ENCODE peak calls at places on chromosomes 2 and 18, in ten cellular contexts. W is NCI-H1417; V is MV-4-11; G is stimulated activated naive CD4-positive, alpha-beta T cell; S is T47D; T is kidney epithelial cell; D is Calu3; A is NCI-H1694 treated with DMSO at 0.1 percent for 48 hours; X is lung microvascular endothelial cell; F is GM04504. H is an unnamed sample.

GRCh38 chr2:241410739-241411176 is 54.7 kb downstream of the FARP2 start:
- DNase-seq in W (no peak), V (no peak), G (no peak), S (no peak), T (no peak), D (no peak), A (no peak), X (peak; percentile 62), F (no peak), H (no peak)

GRCh38 chr2:43102366-43103092 is 123.9 kb downstream of the ZFP36L2 start:
- DNase-seq in W (no peak), V (no peak), G (no peak), S (no peak), T (no peak), D (no peak), A (no peak), X (no peak), F (no peak), H (no peak)

GRCh38 chr2:159156834-159157233 is 129.7 kb downstream of the WDSUB1 start:
- DNase-seq in W (no peak), V (no peak), G (no peak), S (no peak), T (no peak), D (no peak), A (no peak), X (no peak), F (no peak), H (no peak)

GRCh38 chr2:11080253-11081115 is 74.8 kb upstream of the SLC66A3 start:
- DNase-seq in W (peak; percentile 41), V (no peak), G (no peak), S (no peak), T (no peak), D (no peak), A (peak; percentile 82), X (no peak), F (no peak), H (no peak)

GRCh38 chr2:205218056-205218455 is 464.2 kb upstream of the NRP2 start:
- DNase-seq in W (no peak), V (no peak), G (no peak), S (no peak), T (no peak), D (no peak), A (no peak), X (no peak), F (no peak), H (no peak)

GRCh38 chr2:223526106-223526505 is 76.1 kb downstream of the SCG2 start:
- DNase-seq in W (peak; percentile 32), V (no peak), G (no peak), S (no peak), T (peak; percentile 44), D (no peak), A (no peak), X (peak; percentile 14), F (no peak), H (no peak)

GRCh38 chr18:48059363-48060109 is 129.1 kb upstream of the SMAD2 start:
- DNase-seq in W (peak; percentile 24), V (no peak), G (no peak), S (no peak), T (no peak), D (no peak), A (no peak), X (no peak), F (no peak), H (no peak)

GRCh38 chr2:240208631-240209211 is 68.3 kb upstream of the OTOS start:
- DNase-seq in W (no peak), V (no peak), G (no peak), S (no peak), T (no peak), D (no peak), A (no peak), X (no peak), F (no peak), H (no peak)

GRCh38 chr2:151198646-151199045 is 63.0 kb downstream of the RBM43 start:
- DNase-seq in W (no peak), V (no peak), G (no peak), S (no peak), T (no peak), D (no peak), A (no peak), X (no peak), F (peak; percentile 6), H (no peak)

GRCh38 chr2:40786636-40787035 is 334.7 kb upstream of the SLC8A1 start:
- DNase-seq in W (peak; percentile 30), V (no peak), G (no peak), S (no peak), T (no peak), D (no peak), A (no peak), X (no peak), F (no peak), H (no peak)

GRCh38 chr2:145789636-145790035 is 1269.7 kb upstream of the ZEB2 start:
- DNase-seq in W (no peak), V (no peak), G (no peak), S (no peak), T (no peak), D (no peak), A (no peak), X (no peak), F (no peak), H (no peak)

GRCh38 chr2:241049739-241050623 is 51.6 kb downstream of the SNED1 start:
- DNase-seq in W (no peak), V (no peak), G (no peak), S (no peak), T (no peak), D (no peak), A (no peak), X (no peak), F (no peak), H (peak; percentile 77)

GRCh38 chr2:151405376-151405775 is 4.3 kb upstream of the RIF1 start:
- DNase-seq in W (no peak), V (no peak), G (no peak), S (no peak), T (no peak), D (no peak), A (no peak), X (no peak), F (no peak), H (no peak)

GRCh38 chr2:72694715-72695496 is 130.9 kb downstream of the EXOC6B start:
- DNase-seq in W (peak; percentile 85), V (no peak), G (no peak), S (no peak), T (no peak), D (peak; percentile 29), A (peak; percentile 20), X (peak; percentile 51), F (peak; percentile 66), H (peak; percentile 82)

GRCh38 chr2:219459460-219460311 is 25.0 kb downstream of the SPEG start:
- DNase-seq in W (peak; percentile 59), V (no peak), G (no peak), S (peak; percentile 77), T (no peak), D (peak; percentile 72), A (peak; percentile 30), X (peak; percentile 49), F (no peak), H (peak; percentile 88)

GRCh38 chr2:176188969-176189665 is 649 bp downstream of the HOXD1 start:
- DNase-seq in W (peak; percentile 85), V (no peak), G (no peak), S (no peak), T (no peak), D (no peak), A (no peak), X (no peak), F (no peak), H (no peak)

GRCh38 chr2:237257471-237257951 is 156.5 kb downstream of the COL6A3 start:
- DNase-seq in W (no peak), V (no peak), G (no peak), S (no peak), T (no peak), D (no peak), A (no peak), X (no peak), F (peak; percentile 81), H (no peak)

GRCh38 chr2:161115605-161116097 is 44.6 kb upstream of the TANK start:
- DNase-seq in W (no peak), V (no peak), G (no peak), S (no peak), T (no peak), D (no peak), A (no peak), X (no peak), F (no peak), H (no peak)

GRCh38 chr2:29323301-29323700 is 208.1 kb downstream of the CLIP4 start:
- DNase-seq in W (no peak), V (no peak), G (no peak), S (no peak), T (no peak), D (no peak), A (no peak), X (no peak), F (no peak), H (no peak)

GRCh38 chr2:226398580-226398979 is 401.0 kb downstream of the IRS1 start:
- DNase-seq in W (no peak), V (no peak), G (no peak), S (no peak), T (no peak), D (no peak), A (no peak), X (no peak), F (peak; percentile 23), H (peak; percentile 62)

GRCh38 chr2:221096651-221097567 is 475.2 kb downstream of the EPHA4 start:
- DNase-seq in W (no peak), V (no peak), G (no peak), S (no peak), T (no peak), D (no peak), A (no peak), X (peak; percentile 11), F (no peak), H (no peak)

GRCh38 chr2:75076088-75076487 is 117.6 kb downstream of the POLE4 start:
- DNase-seq in W (peak; percentile 99), V (no peak), G (no peak), S (no peak), T (no peak), D (no peak), A (peak; percentile 99), X (no peak), F (no peak), H (no peak)

GRCh38 chr2:132804045-132804444 is 134.0 kb upstream of the LYPD1 start:
- DNase-seq in W (peak; percentile 34), V (peak; percentile 70), G (no peak), S (no peak), T (peak; percentile 41), D (no peak), A (no peak), X (peak; percentile 57), F (no peak), H (no peak)

GRCh38 chr2:236113425-236113824 is 54.8 kb downstream of the GBX2 start:
- DNase-seq in W (no peak), V (no peak), G (no peak), S (no peak), T (no peak), D (no peak), A (no peak), X (no peak), F (no peak), H (no peak)

GRCh38 chr2:73594241-73594640 is 48.0 kb downstream of the NAT8 start:
- DNase-seq in W (no peak), V (no peak), G (no peak), S (no peak), T (no peak), D (no peak), A (no peak), X (no peak), F (no peak), H (no peak)

GRCh38 chr2:206981089-206981674 is 41.9 kb downstream of the CPO start:
- DNase-seq in W (no peak), V (no peak), G (no peak), S (no peak), T (no peak), D (no peak), A (peak; percentile 99), X (no peak), F (no peak), H (no peak)

GRCh38 chr2:88059979-88060906 is 4.7 kb upstream of the KRCC1 start:
- DNase-seq in W (peak; percentile 51), V (peak; percentile 33), G (peak; percentile 9), S (peak; percentile 56), T (peak; percentile 9), D (no peak), A (peak; percentile 47), X (peak; percentile 38), F (no peak), H (peak; percentile 50)